ENCODE peak calls at places on chromosomes 6 and 20, in ten cellular contexts. U is testis, S is left lung, Q is HepG2, F is esophagus muscularis mucosa, B is neural progenitor cell, E is suprapubic skin, I is stomach, J is left ventricle myocardium inferior, D is ovary. C is an unnamed sample.

GRCh38 chr6:106182455-106182854 is 96.3 kb downstream of the PRDM1 start:
- DNase-seq in Q (no peak), E (no peak), U (no peak), D (no peak), I (no peak), J (no peak), S (no peak), F (no peak), B (no peak), C (no peak)

GRCh38 chr20:21971436-21971835 is 266.0 kb downstream of the PAX1 start:
- DNase-seq in D (no peak), S (no peak), J (no peak), I (no peak), U (no peak), F (no peak), Q (no peak), E (no peak), B (no peak), C (no peak)

GRCh38 chr6:128474933-128475332 is 45.5 kb downstream of the PTPRK start:
- DNase-seq in U (no peak), Q (no peak), F (no peak), E (no peak), B (no peak), D (no peak), I (no peak), J (no peak), S (no peak), C (no peak)

GRCh38 chr6:35737413-35738211 is 780 bp downstream of the ARMC12 start:
- DNase-seq in E (no peak), S (no peak), J (no peak), D (no peak), U (no peak), I (no peak), Q (peak; percentile 87), B (no peak), F (no peak), C (no peak)

GRCh38 chr6:2658788-2659187 is 91.9 kb downstream of the MYLK4 start:
- DNase-seq in Q (peak; percentile 68), I (no peak), U (no peak), S (no peak), E (no peak), B (no peak), D (no peak), F (peak; percentile 88), J (no peak), C (no peak)

GRCh38 chr6:30750379-30750668 is 6.0 kb upstream of the IER3 start:
- DNase-seq in E (no peak), U (no peak), I (no peak), B (no peak), J (no peak), S (no peak), Q (no peak), D (no peak), F (no peak), C (no peak)

GRCh38 chr6:106513813-106514212 is 115.5 kb downstream of the RTN4IP1 start:
- DNase-seq in U (no peak), I (no peak), B (no peak), D (no peak), F (no peak), S (no peak), Q (no peak), J (no peak), E (no peak), C (no peak)

GRCh38 chr6:157218371-157219198 is 104.7 kb downstream of the TMEM242 start:
- DNase-seq in S (no peak), I (no peak), B (no peak), E (no peak), F (no peak), J (no peak), D (no peak), U (no peak), Q (no peak), C (no peak)

GRCh38 chr6:109456710-109457595 is 1.4 kb upstream of the MICAL1 start:
- DNase-seq in S (no peak), F (no peak), E (no peak), U (peak; percentile 74), Q (no peak), D (no peak), J (peak; percentile 70), B (no peak), I (peak; percentile 78), C (no peak)

GRCh38 chr6:114747995-114748625 is 405.3 kb upstream of the HS3ST5 start:
- DNase-seq in I (peak; percentile 56), E (peak; percentile 76), F (no peak), U (peak; percentile 78), S (no peak), D (no peak), B (peak; percentile 58), Q (peak; percentile 21), J (no peak), C (no peak)

GRCh38 chr20:46343358-46344357 is 35.4 kb upstream of the CDH22 start:
- DNase-seq in U (no peak), F (no peak), Q (no peak), E (no peak), D (no peak), I (no peak), J (no peak), S (no peak), B (no peak), C (no peak)

GRCh38 chr20:1813674-1814635 is 81.3 kb upstream of the SIRPA start:
- DNase-seq in D (no peak), I (no peak), B (no peak), U (no peak), Q (no peak), S (no peak), F (peak; percentile 80), E (no peak), J (no peak), C (no peak)
- H3K4me1 ChIP-seq in D (peaks cover 2% of the 10 kb centered on the region), I (peaks cover 37% of the 10 kb centered on the region), B (peaks cover 43% of the 10 kb centered on the region), U (peaks cover 6% of the 10 kb centered on the region), Q (peaks cover 64% of the 10 kb centered on the region), S (peaks cover 84% of the 10 kb centered on the region), F (peaks cover 78% of the 10 kb centered on the region), E (peaks cover 59% of the 10 kb centered on the region), J (peaks cover 71% of the 10 kb centered on the region), C (peaks cover 6% of the 10 kb centered on the region)

GRCh38 chr6:548517-548916 is 108.4 kb downstream of the HUS1B start:
- DNase-seq in F (no peak), E (no peak), I (no peak), J (no peak), B (no peak), U (no peak), S (no peak), Q (no peak), D (no peak), C (no peak)

GRCh38 chr6:548091-548490 is 108.8 kb downstream of the HUS1B start:
- DNase-seq in E (no peak), J (no peak), I (no peak), Q (no peak), F (no peak), S (no peak), B (no peak), U (no peak), D (no peak), C (no peak)

GRCh38 chr6:549901-550300 is 107.0 kb downstream of the HUS1B start:
- DNase-seq in B (no peak), Q (no peak), I (no peak), F (no peak), J (no peak), U (no peak), E (no peak), D (no peak), S (no peak), C (no peak)

GRCh38 chr6:551829-552350 is 105.0 kb downstream of the HUS1B start:
- DNase-seq in U (no peak), I (no peak), Q (no peak), F (no peak), D (no peak), S (no peak), E (no peak), B (no peak), J (no peak), C (no peak)

GRCh38 chr6:551405-551804 is 105.5 kb downstream of the HUS1B start:
- DNase-seq in F (no peak), Q (peak; percentile 12), U (peak; percentile 28), S (no peak), D (no peak), J (no peak), I (no peak), B (peak; percentile 70), E (no peak), C (no peak)
- H3K4me3 ChIP-seq in F (no peak overlapping the region), Q (no peak overlapping the region), U (no peak overlapping the region), S (no peak overlapping the region), D (no peak overlapping the region), J (no peak overlapping the region), I (no peak overlapping the region), B (no peak overlapping the region), E (no peak overlapping the region), C (no peak overlapping the region)

GRCh38 chr20:4154958-4155411 is 139.6 kb upstream of the RNF24 start:
- DNase-seq in J (no peak), B (no peak), D (no peak), S (no peak), Q (no peak), I (peak; percentile 54), F (no peak), E (no peak), U (no peak), C (no peak)
- H3K4me1 ChIP-seq in J (peaks cover 27% of the 10 kb centered on the region), B (peaks cover 15% of the 10 kb centered on the region), D (no peaks in the 10 kb centered on the region), S (peaks cover 24% of the 10 kb centered on the region), Q (peaks cover 28% of the 10 kb centered on the region), I (peaks cover 35% of the 10 kb centered on the region), F (peaks cover 5% of the 10 kb centered on the region), E (peaks cover 21% of the 10 kb centered on the region), U (peaks cover 7% of the 10 kb centered on the region), C (peaks cover under 1% of the 10 kb centered on the region)

GRCh38 chr20:61974357-61974665 is 91.4 kb downstream of the TAF4 start:
- DNase-seq in F (no peak), U (no peak), S (peak; percentile 58), B (no peak), J (no peak), I (no peak), E (no peak), D (no peak), Q (no peak), C (no peak)
- H3K4me3 ChIP-seq in F (no peak overlapping the region), U (no peak overlapping the region), S (no peak overlapping the region), B (no peak overlapping the region), J (no peak overlapping the region), I (no peak overlapping the region), E (no peak overlapping the region), D (no peak overlapping the region), Q (no peak overlapping the region), C (no peak overlapping the region)